ENCODE peak calls at places on chromosomes 2 and 18, in seven cellular contexts. Z is IMR-90; K is CD8-positive, alpha-beta T cell; D is stomach; U is left ventricle myocardium inferior; E is Peyer's patch; I is lower lobe of right lung. J is an unnamed sample. For H3K27me3, the result is how much of the 10 kb centered on the place peaks cover.

GRCh38 chr18:22170421-22171262 is 1.3 kb downstream of the GATA6 start:
- DNase-seq in Z (peak), K (no peak), D (no peak), U (peak), E (peak), I (peak), J (no peak)

GRCh38 chr18:79799619-79800352 is 2.0 kb downstream of the KCNG2 start:
- DNase-seq in Z (no peak), K (no peak), D (no peak), U (no peak), E (peak), I (no peak), J (no peak)

GRCh38 chr2:128637481-128638155 is 318.9 kb upstream of the HS6ST1 start:
- DNase-seq in Z (no peak), K (peak), D (no peak), U (no peak), E (no peak), I (no peak), J (no peak)

GRCh38 chr18:53411511-53411910 is 813.0 kb downstream of the MBD2 start:
- DNase-seq in Z (no peak), K (no peak), D (no peak), U (no peak), E (no peak), I (no peak), J (no peak)

GRCh38 chr18:1002653-1003178 is 98.0 kb downstream of the ADCYAP1 start:
- DNase-seq in Z (no peak), K (no peak), D (no peak), U (no peak), E (no peak), I (no peak), J (no peak)

GRCh38 chr2:37500031-37500430 is 155.6 kb downstream of the QPCT start:
- DNase-seq in Z (peak), K (no peak), D (no peak), U (no peak), E (no peak), I (no peak), J (no peak)

GRCh38 chr18:39742015-39742466 is 2176.4 kb upstream of the CELF4 start:
- DNase-seq in Z (peak), K (no peak), D (no peak), U (no peak), E (no peak), I (no peak), J (no peak)

GRCh38 chr2:37771600-37772088 is 100.2 kb upstream of the CDC42EP3 start:
- DNase-seq in Z (peak), K (no peak), D (no peak), U (no peak), E (no peak), I (no peak), J (no peak)

GRCh38 chr2:68766378-68766845 is 31.8 kb downstream of the ARHGAP25 start:
- DNase-seq in Z (peak), K (peak), D (peak), U (peak), E (no peak), I (peak), J (peak)

GRCh38 chr2:240586919-240587800 is 626 bp downstream of the CAPN10 start:
- DNase-seq in Z (no peak), K (peak), D (peak), U (peak), E (peak), I (peak), J (peak)

GRCh38 chr2:203656522-203657287 is 49.7 kb upstream of the CD28 start:
- DNase-seq in Z (peak), K (no peak), D (peak), U (peak), E (peak), I (peak), J (no peak)

GRCh38 chr2:161975062-161975812 is 98.8 kb downstream of the DPP4 start:
- DNase-seq in Z (peak), K (no peak), D (no peak), U (no peak), E (no peak), I (no peak), J (no peak)

GRCh38 chr2:29073913-29074312 is 410 bp downstream of the PCARE start:
- DNase-seq in Z (no peak), K (no peak), D (no peak), U (no peak), E (no peak), I (no peak), J (no peak)

GRCh38 chr2:178223806-178224205 is 29.5 kb downstream of the OSBPL6 start:
- DNase-seq in Z (no peak), K (no peak), D (no peak), U (no peak), E (no peak), I (no peak), J (no peak)

GRCh38 chr2:62287895-62288589 is 92.1 kb downstream of the B3GNT2 start:
- DNase-seq in Z (no peak), K (peak), D (peak), U (peak), E (peak), I (peak), J (peak)

GRCh38 chr2:196566969-196567666 is 72.4 kb upstream of the CCDC150 start:
- DNase-seq in Z (peak), K (no peak), D (no peak), U (no peak), E (no peak), I (no peak), J (no peak)

GRCh38 chr18:46167971-46168370 is 63.8 kb downstream of the HAUS1 start:
- DNase-seq in Z (no peak), K (peak), D (peak), U (no peak), E (no peak), I (peak), J (no peak)

GRCh38 chr2:201860541-201861154 is 54.3 kb downstream of the CDK15 start:
- DNase-seq in Z (peak), K (peak), D (peak), U (no peak), E (no peak), I (no peak), J (peak)

GRCh38 chr2:236641051-236641450 is 71.4 kb downstream of the ACKR3 start:
- DNase-seq in Z (no peak), K (no peak), D (peak), U (no peak), E (peak), I (no peak), J (no peak)

GRCh38 chr18:36544036-36544725 is 246.7 kb downstream of the FHOD3 start:
- DNase-seq in Z (no peak), K (no peak), D (no peak), U (no peak), E (no peak), I (no peak), J (no peak)

GRCh38 chr2:221822416-221822815 is 250.3 kb upstream of the EPHA4 start:
- DNase-seq in Z (no peak), K (no peak), D (no peak), U (no peak), E (no peak), I (no peak), J (no peak)

GRCh38 chr2:177598321-177598922 is 205.8 kb downstream of the AGPS start:
- DNase-seq in Z (peak), K (no peak), D (no peak), U (peak), E (no peak), I (no peak), J (no peak)

GRCh38 chr2:120607996-120608395 is 127.7 kb upstream of the GLI2 start:
- DNase-seq in Z (no peak), K (no peak), D (no peak), U (peak), E (no peak), I (peak), J (no peak)

GRCh38 chr2:176083796-176084261 is at the start of gene EVX2:
- DNase-seq in Z (no peak), K (no peak), D (no peak), U (no peak), E (no peak), I (no peak), J (no peak)

GRCh38 chr2:25116956-25117355 is 51.4 kb downstream of the POMC start:
- DNase-seq in Z (no peak), K (no peak), D (no peak), U (no peak), E (no peak), I (no peak), J (no peak)

GRCh38 chr2:173964565-173965371 is 405 bp downstream of the SP3 start:
- DNase-seq in Z (peak), K (peak), D (peak), U (peak), E (peak), I (peak), J (peak)
- H3K4me3 ChIP-seq in Z (peak), K (peak), D (peak), U (peak), E (peak), I (peak), J (peak)

GRCh38 chr2:65746919-65747678 is 314.7 kb upstream of the SPRED2 start:
- DNase-seq in Z (no peak), K (no peak), D (no peak), U (peak), E (no peak), I (no peak), J (no peak)

GRCh38 chr2:65742977-65743376 is 310.6 kb upstream of the SPRED2 start:
- DNase-seq in Z (no peak), K (no peak), D (no peak), U (no peak), E (no peak), I (no peak), J (no peak)

GRCh38 chr2:65749549-65749948 is 317.1 kb upstream of the SPRED2 start:
- DNase-seq in Z (peak), K (no peak), D (no peak), U (no peak), E (no peak), I (no peak), J (no peak)

GRCh38 chr2:65744801-65745200 is 312.4 kb upstream of the SPRED2 start:
- DNase-seq in Z (no peak), K (no peak), D (no peak), U (no peak), E (no peak), I (no peak), J (no peak)
- H3K27me3 ChIP-seq in Z (under half), K (under half), D (under half), U (under half), E (under half), I (under half), J (under half)

GRCh38 chr2:233139875-233140585 is 79.9 kb downstream of the INPP5D start:
- DNase-seq in Z (no peak), K (no peak), D (no peak), U (no peak), E (no peak), I (no peak), J (no peak)

GRCh38 chr2:233140913-233141469 is 80.8 kb downstream of the INPP5D start:
- DNase-seq in Z (no peak), K (no peak), D (no peak), U (no peak), E (no peak), I (no peak), J (no peak)

GRCh38 chr2:233142355-233142897 is 82.3 kb downstream of the INPP5D start:
- DNase-seq in Z (no peak), K (peak), D (no peak), U (no peak), E (no peak), I (no peak), J (peak)

GRCh38 chr2:233143700-233144331 is 83.7 kb downstream of the INPP5D start:
- DNase-seq in Z (no peak), K (no peak), D (no peak), U (no peak), E (no peak), I (no peak), J (no peak)

DNA sequence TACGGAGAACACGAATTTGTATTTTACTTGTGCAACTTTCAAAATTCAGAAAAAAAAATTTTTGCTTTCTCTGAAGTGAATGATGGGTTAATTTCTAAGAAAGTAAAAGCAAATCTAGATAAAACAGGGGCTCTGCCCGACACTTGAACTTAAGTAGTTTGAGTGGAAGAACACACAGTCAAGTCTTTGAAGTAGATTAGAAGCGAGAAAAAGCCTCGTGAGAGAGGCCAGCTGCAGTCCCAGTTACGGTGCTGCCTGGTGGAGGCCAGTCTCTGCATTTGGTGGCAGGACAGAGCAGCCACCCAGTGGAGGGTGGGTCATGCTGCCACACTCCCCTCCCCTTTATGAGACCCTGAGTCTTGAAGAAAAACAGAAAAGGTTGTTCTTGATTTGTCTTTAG is 81.7 kb downstream of the INPP5D start:
- DNase-seq in Z (no peak), K (no peak), D (no peak), U (no peak), E (no peak), I (no peak), J (no peak)
- H3K27ac ChIP-seq in Z (no peak), K (no peak), D (no peak), U (no peak), E (no peak), I (no peak), J (no peak)

DNA sequence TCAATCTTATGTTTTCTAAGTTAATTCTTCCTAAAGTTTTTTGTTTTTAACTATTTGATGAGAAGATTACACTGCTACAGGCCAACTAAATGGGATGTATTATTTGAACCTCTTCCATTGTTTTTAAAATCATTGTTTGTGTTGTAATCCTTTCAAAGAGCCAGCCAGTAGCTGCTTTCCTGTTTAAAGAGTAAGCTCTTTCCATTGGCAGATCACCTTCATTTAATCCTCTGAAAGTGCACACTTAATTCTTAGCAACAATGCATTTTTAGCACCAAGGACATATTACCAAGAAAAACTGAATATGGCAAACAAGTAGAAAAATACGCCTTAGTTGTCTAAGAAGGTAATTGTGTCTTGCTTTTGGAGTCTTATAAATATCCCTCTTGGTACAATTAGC is 54.0 kb downstream of the MEIS1 start:
- DNase-seq in Z (no peak), K (no peak), D (no peak), U (no peak), E (no peak), I (no peak), J (no peak)
- H3K4me3 ChIP-seq in Z (no peak), K (no peak), D (no peak), U (no peak), E (no peak), I (no peak), J (no peak)

GRCh38 chr2:118614856-118615255 is 232.6 kb downstream of the EN1 start:
- DNase-seq in Z (no peak), K (no peak), D (no peak), U (no peak), E (no peak), I (no peak), J (no peak)
- H3K27me3 ChIP-seq in Z (under half), K (under half), D (under half), U (half or more), E (under half), I (under half), J (under half)

DNA sequence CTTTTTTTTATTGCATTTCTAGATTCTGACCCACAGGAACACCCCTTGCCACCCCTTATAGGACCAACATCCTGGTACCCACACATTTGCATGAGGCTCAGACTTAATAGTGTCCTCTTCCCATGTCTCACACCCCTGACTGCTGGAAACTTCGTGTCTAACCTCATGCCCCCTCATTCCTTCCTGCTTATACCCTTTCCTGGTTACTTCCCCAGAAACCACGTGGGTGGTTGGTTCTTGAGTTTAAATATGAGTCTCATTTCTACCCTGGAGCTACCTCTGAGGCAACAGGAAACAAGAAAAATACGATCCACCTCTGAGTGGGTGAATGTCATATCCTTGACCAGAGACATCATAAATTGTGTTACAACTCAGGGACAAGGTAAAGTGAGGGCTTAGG is 1.6 kb downstream of the TNP1 start:
- DNase-seq in Z (peak), K (no peak), D (no peak), U (no peak), E (no peak), I (no peak), J (no peak)
- H3K27ac ChIP-seq in Z (no peak), K (no peak), D (no peak), U (no peak), E (no peak), I (no peak), J (no peak)

GRCh38 chr2:44267269-44268258 is 7.7 kb upstream of the SLC3A1 start:
- DNase-seq in Z (no peak), K (no peak), D (no peak), U (no peak), E (no peak), I (no peak), J (no peak)
- H3K4me3 ChIP-seq in Z (no peak), K (no peak), D (no peak), U (no peak), E (no peak), I (no peak), J (no peak)

GRCh38 chr2:102620367-102620766 is 1.0 kb downstream of the SLC9A2 start:
- DNase-seq in Z (no peak), K (no peak), D (peak), U (no peak), E (peak), I (no peak), J (no peak)
- H3K27me3 ChIP-seq in Z (under half), K (under half), D (under half), U (half or more), E (under half), I (half or more), J (under half)

GRCh38 chr2:109293663-109294062 is 164.7 kb downstream of the SH3RF3 start:
- DNase-seq in Z (no peak), K (no peak), D (no peak), U (no peak), E (no peak), I (no peak), J (no peak)

GRCh38 chr2:109289823-109290222 is 160.8 kb downstream of the SH3RF3 start:
- DNase-seq in Z (no peak), K (no peak), D (no peak), U (no peak), E (no peak), I (no peak), J (no peak)

GRCh38 chr2:109294523-109294922 is 165.5 kb downstream of the SH3RF3 start:
- DNase-seq in Z (no peak), K (no peak), D (no peak), U (no peak), E (no peak), I (no peak), J (no peak)

GRCh38 chr2:109290887-109291675 is 162.1 kb downstream of the SH3RF3 start:
- DNase-seq in Z (peak), K (no peak), D (no peak), U (peak), E (no peak), I (no peak), J (no peak)

GRCh38 chr2:109292377-109292776 is 163.4 kb downstream of the SH3RF3 start:
- DNase-seq in Z (no peak), K (no peak), D (no peak), U (no peak), E (no peak), I (no peak), J (no peak)
- H3K27ac ChIP-seq in Z (no peak), K (no peak), D (no peak), U (no peak), E (no peak), I (no peak), J (no peak)